ENCODE peak calls at places on chromosomes 5 and 9, in four cellular contexts. One of them, this sample, is unnamed.

GRCh38 chr9:109574061-109574882 is 76.2 kb upstream of the PTPN3 start:
- DNase-seq in HepG2: peak; percentile 36
- DNase-seq in K562: peak; percentile 29
- DNase-seq in HCT116: peak; percentile 38
- DNase-seq in this sample: peak; percentile 24

GRCh38 chr5:58751222-58751621 is 168.3 kb downstream of the RAB3C start:
- DNase-seq in HepG2: no peak
- DNase-seq in K562: no peak
- DNase-seq in HCT116: peak; percentile 13
- DNase-seq in this sample: peak; percentile 43

GRCh38 chr5:18113724-18114123 is 479.5 kb downstream of the TAF11L14 start:
- DNase-seq in HepG2: no peak
- DNase-seq in K562: no peak
- DNase-seq in HCT116: no peak
- DNase-seq in this sample: peak; percentile 7

GRCh38 chr9:36878986-36879982 is 154.8 kb downstream of the PAX5 start:
- DNase-seq in HepG2: no peak
- DNase-seq in K562: no peak
- DNase-seq in HCT116: no peak
- DNase-seq in this sample: no peak

GRCh38 chr5:83715316-83716060 is 5.2 kb downstream of the HAPLN1 start:
- DNase-seq in HepG2: no peak
- DNase-seq in K562: no peak
- DNase-seq in HCT116: no peak
- DNase-seq in this sample: no peak

GRCh38 chr5:109410389-109411174 is 808 bp upstream of the PJA2 start:
- DNase-seq in HepG2: no peak
- DNase-seq in K562: peak; percentile 64
- DNase-seq in HCT116: peak; percentile 43
- DNase-seq in this sample: no peak

GRCh38 chr5:9546973-9547947 is 1.4 kb upstream of the SEMA5A start:
- DNase-seq in HepG2: no peak
- DNase-seq in K562: no peak
- DNase-seq in HCT116: no peak
- DNase-seq in this sample: no peak

GRCh38 chr5:111063709-111064322 is 7.7 kb upstream of the TSLP start:
- DNase-seq in HepG2: peak; percentile 31
- DNase-seq in K562: no peak
- DNase-seq in HCT116: peak; percentile 31
- DNase-seq in this sample: no peak

GRCh38 chr5:14825977-14826376 is 45.6 kb downstream of the ANKH start:
- DNase-seq in HepG2: peak; percentile 12
- DNase-seq in K562: no peak
- DNase-seq in HCT116: no peak
- DNase-seq in this sample: no peak

GRCh38 chr9:116389546-116390305 is 236.1 kb downstream of the PAPPA start:
- DNase-seq in HepG2: no peak
- DNase-seq in K562: no peak
- DNase-seq in HCT116: no peak
- DNase-seq in this sample: no peak

GRCh38 chr5:131068893-131069643 is 96.0 kb downstream of the HINT1 start:
- DNase-seq in HepG2: no peak
- DNase-seq in K562: no peak
- DNase-seq in HCT116: no peak
- DNase-seq in this sample: no peak

GRCh38 chr9:128635266-128636023 is 21.2 kb downstream of the DYNC2I2 start:
- DNase-seq in HepG2: peak; percentile 92
- DNase-seq in K562: peak; percentile 64
- DNase-seq in HCT116: peak; percentile 94
- DNase-seq in this sample: peak; percentile 66

GRCh38 chr9:96574931-96575351 is 44.7 kb downstream of the CDC14B start:
- DNase-seq in HepG2: peak; percentile 56
- DNase-seq in K562: no peak
- DNase-seq in HCT116: no peak
- DNase-seq in this sample: no peak

GRCh38 chr5:173710528-173710927 is 94.1 kb upstream of the BOD1 start:
- DNase-seq in HepG2: no peak
- DNase-seq in K562: no peak
- DNase-seq in HCT116: no peak
- DNase-seq in this sample: no peak

GRCh38 chr5:26582350-26583040 is 455.9 kb downstream of the CDH9 start:
- DNase-seq in HepG2: no peak
- DNase-seq in K562: no peak
- DNase-seq in HCT116: no peak
- DNase-seq in this sample: no peak

GRCh38 chr5:126506079-126506478 is 82.9 kb downstream of the GRAMD2B start:
- DNase-seq in HepG2: no peak
- DNase-seq in K562: no peak
- DNase-seq in HCT116: no peak
- DNase-seq in this sample: no peak

GRCh38 chr5:142403583-142403982 is 78.8 kb upstream of the SPRY4 start:
- DNase-seq in HepG2: no peak
- DNase-seq in K562: no peak
- DNase-seq in HCT116: peak; percentile 19
- DNase-seq in this sample: no peak

GRCh38 chr5:13957032-13957645 is 12.7 kb upstream of the DNAH5 start:
- DNase-seq in HepG2: peak; percentile 54
- DNase-seq in K562: peak; percentile 37
- DNase-seq in HCT116: peak; percentile 41
- DNase-seq in this sample: peak; percentile 51

GRCh38 chr9:108535526-108535925 is 320.3 kb downstream of the ACTL7B start:
- DNase-seq in HepG2: peak; percentile 9
- DNase-seq in K562: peak; percentile 48
- DNase-seq in HCT116: no peak
- DNase-seq in this sample: no peak

GRCh38 chr5:159217236-159217635 is 7.9 kb upstream of the RNF145 start:
- DNase-seq in HepG2: no peak
- DNase-seq in K562: no peak
- DNase-seq in HCT116: no peak
- DNase-seq in this sample: no peak

GRCh38 chr9:4334439-4334838 is 34.6 kb upstream of the GLIS3 start:
- DNase-seq in HepG2: peak; percentile 46
- DNase-seq in K562: no peak
- DNase-seq in HCT116: peak; percentile 35
- DNase-seq in this sample: no peak

GRCh38 chr9:90631964-90632363 is 10.7 kb downstream of the DIRAS2 start:
- DNase-seq in HepG2: no peak
- DNase-seq in K562: no peak
- DNase-seq in HCT116: no peak
- DNase-seq in this sample: no peak

GRCh38 chr9:109910616-109911568 is 130.9 kb downstream of the PALM2AKAP2 start:
- DNase-seq in HepG2: no peak
- DNase-seq in K562: no peak
- DNase-seq in HCT116: no peak
- DNase-seq in this sample: no peak

GRCh38 chr9:3760031-3760430 is 234.2 kb upstream of the RFX3 start:
- DNase-seq in HepG2: no peak
- DNase-seq in K562: no peak
- DNase-seq in HCT116: no peak
- DNase-seq in this sample: no peak

GRCh38 chr5:85049020-85049419 is 664.3 kb upstream of the EDIL3 start:
- DNase-seq in HepG2: peak; percentile 4
- DNase-seq in K562: no peak
- DNase-seq in HCT116: peak; percentile 8
- DNase-seq in this sample: no peak

GRCh38 chr5:72300590-72301339 is 19.3 kb downstream of the MRPS27 start:
- DNase-seq in HepG2: no peak
- DNase-seq in K562: peak; percentile 37
- DNase-seq in HCT116: no peak
- DNase-seq in this sample: no peak

GRCh38 chr5:104706570-104706969 is 1144.0 kb upstream of the NUDT12 start:
- DNase-seq in HepG2: no peak
- DNase-seq in K562: no peak
- DNase-seq in HCT116: no peak
- DNase-seq in this sample: no peak

GRCh38 chr9:78356634-78357033 is 59.7 kb downstream of the PSAT1 start:
- DNase-seq in HepG2: no peak
- DNase-seq in K562: no peak
- DNase-seq in HCT116: no peak
- DNase-seq in this sample: no peak

GRCh38 chr9:78354980-78355379 is 58.1 kb downstream of the PSAT1 start:
- DNase-seq in HepG2: no peak
- DNase-seq in K562: no peak
- DNase-seq in HCT116: no peak
- DNase-seq in this sample: no peak

GRCh38 chr9:78354324-78354973 is 57.5 kb downstream of the PSAT1 start:
- DNase-seq in HepG2: peak; percentile 81
- DNase-seq in K562: no peak
- DNase-seq in HCT116: no peak
- DNase-seq in this sample: no peak

GRCh38 chr9:78358329-78359051 is 61.6 kb downstream of the PSAT1 start:
- DNase-seq in HepG2: no peak
- DNase-seq in K562: no peak
- DNase-seq in HCT116: no peak
- DNase-seq in this sample: no peak

DNA sequence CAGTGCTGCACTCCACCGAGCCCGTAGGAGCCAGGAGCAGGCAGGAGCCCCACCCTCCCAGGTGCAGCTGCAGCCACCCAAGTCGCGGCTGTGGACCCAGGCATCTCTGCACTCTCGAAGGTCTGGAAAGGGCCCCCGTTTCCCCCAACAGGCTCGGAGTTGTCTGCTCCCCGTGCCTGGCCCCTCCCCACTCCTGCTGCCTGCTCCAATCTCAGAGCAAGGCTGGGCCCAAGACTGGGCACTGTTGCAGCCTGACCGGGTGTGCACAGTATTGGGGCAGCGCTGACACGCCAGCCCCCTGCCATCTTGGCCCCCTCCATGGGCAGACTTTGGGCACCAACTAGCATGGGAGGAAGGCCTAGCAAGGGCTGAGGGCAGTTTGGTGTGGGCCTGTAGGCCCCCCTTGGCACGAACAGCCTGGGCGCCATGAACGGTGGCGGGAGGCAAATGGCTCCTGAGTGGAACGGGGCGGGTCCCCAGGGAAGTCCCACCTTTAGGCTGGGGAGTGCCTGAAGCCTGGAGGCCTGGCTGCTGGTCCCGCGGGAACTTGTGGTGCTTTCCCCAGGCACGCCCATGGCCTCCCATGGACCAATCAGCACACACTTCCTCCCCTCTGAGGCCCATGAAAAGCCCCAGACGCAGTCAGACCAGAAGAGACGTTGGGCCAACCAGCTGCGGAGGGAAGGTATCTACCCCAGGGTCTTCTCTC is 60.4 kb downstream of the PSAT1 start:
- DNase-seq in HepG2: no peak
- DNase-seq in K562: peak; percentile 31
- DNase-seq in HCT116: no peak
- DNase-seq in this sample: no peak
- TF ChIP-seq POLR2AphosphoS5 in HepG2: no peak
- TF ChIP-seq POLR2AphosphoS5 in K562: no peak
- TF ChIP-seq POLR2AphosphoS5 in HCT116: no peak
- TF ChIP-seq POLR2AphosphoS5 in this sample: no peak

GRCh38 chr5:43639566-43639965 is 36.6 kb downstream of the NNT start:
- DNase-seq in HepG2: no peak
- DNase-seq in K562: no peak
- DNase-seq in HCT116: no peak
- DNase-seq in this sample: no peak

GRCh38 chr5:43638556-43638955 is 35.6 kb downstream of the NNT start:
- DNase-seq in HepG2: no peak
- DNase-seq in K562: no peak
- DNase-seq in HCT116: no peak
- DNase-seq in this sample: no peak

GRCh38 chr5:43643750-43644149 is 40.8 kb downstream of the NNT start:
- DNase-seq in HepG2: no peak
- DNase-seq in K562: no peak
- DNase-seq in HCT116: no peak
- DNase-seq in this sample: no peak

GRCh38 chr5:43643327-43643726 is 40.3 kb downstream of the NNT start:
- DNase-seq in HepG2: no peak
- DNase-seq in K562: no peak
- DNase-seq in HCT116: no peak
- DNase-seq in this sample: no peak

GRCh38 chr5:43642428-43642827 is 39.4 kb downstream of the NNT start:
- DNase-seq in HepG2: no peak
- DNase-seq in K562: no peak
- DNase-seq in HCT116: no peak
- DNase-seq in this sample: no peak
- TF ChIP-seq TCF7L2 in HepG2: no peak
- TF ChIP-seq TCF7L2 in K562: no peak
- TF ChIP-seq TCF7L2 in HCT116: no peak
- TF ChIP-seq TCF7L2 in this sample: no peak

GRCh38 chr9:69431777-69432176 is 106.8 kb downstream of the ENTREP1 start:
- DNase-seq in HepG2: no peak
- DNase-seq in K562: no peak
- DNase-seq in HCT116: no peak
- DNase-seq in this sample: no peak

GRCh38 chr9:69432623-69433022 is 107.6 kb downstream of the ENTREP1 start:
- DNase-seq in HepG2: no peak
- DNase-seq in K562: no peak
- DNase-seq in HCT116: no peak
- DNase-seq in this sample: no peak

GRCh38 chr9:69431203-69431602 is 106.2 kb downstream of the ENTREP1 start:
- DNase-seq in HepG2: no peak
- DNase-seq in K562: no peak
- DNase-seq in HCT116: no peak
- DNase-seq in this sample: no peak

GRCh38 chr9:69433968-69434367 is 109.0 kb downstream of the ENTREP1 start:
- DNase-seq in HepG2: no peak
- DNase-seq in K562: no peak
- DNase-seq in HCT116: no peak
- DNase-seq in this sample: no peak

DNA sequence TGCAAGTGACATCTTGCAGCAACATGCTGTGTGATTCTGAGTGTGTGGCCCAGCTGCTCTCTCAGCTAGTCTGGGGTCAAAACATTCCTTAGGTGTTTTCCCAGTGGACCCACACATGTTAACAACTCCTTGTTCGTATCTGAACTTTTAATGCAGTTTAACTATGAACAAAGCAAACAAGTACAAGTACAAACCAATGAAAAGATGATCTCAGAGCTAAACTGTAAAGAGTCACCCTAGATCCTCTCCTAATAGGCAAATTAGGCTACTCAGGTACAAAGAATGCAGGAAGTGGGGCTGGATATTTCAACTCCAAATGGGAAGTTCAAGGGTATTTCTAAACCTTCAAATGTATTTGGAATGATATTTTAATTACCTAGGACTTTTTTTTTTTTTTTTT is 108.4 kb downstream of the ENTREP1 start:
- DNase-seq in HepG2: no peak
- DNase-seq in K562: no peak
- DNase-seq in HCT116: no peak
- DNase-seq in this sample: no peak
- TF ChIP-seq POLR2AphosphoS5 in HepG2: no peak
- TF ChIP-seq POLR2AphosphoS5 in K562: no peak
- TF ChIP-seq POLR2AphosphoS5 in HCT116: no peak
- TF ChIP-seq POLR2AphosphoS5 in this sample: no peak

DNA sequence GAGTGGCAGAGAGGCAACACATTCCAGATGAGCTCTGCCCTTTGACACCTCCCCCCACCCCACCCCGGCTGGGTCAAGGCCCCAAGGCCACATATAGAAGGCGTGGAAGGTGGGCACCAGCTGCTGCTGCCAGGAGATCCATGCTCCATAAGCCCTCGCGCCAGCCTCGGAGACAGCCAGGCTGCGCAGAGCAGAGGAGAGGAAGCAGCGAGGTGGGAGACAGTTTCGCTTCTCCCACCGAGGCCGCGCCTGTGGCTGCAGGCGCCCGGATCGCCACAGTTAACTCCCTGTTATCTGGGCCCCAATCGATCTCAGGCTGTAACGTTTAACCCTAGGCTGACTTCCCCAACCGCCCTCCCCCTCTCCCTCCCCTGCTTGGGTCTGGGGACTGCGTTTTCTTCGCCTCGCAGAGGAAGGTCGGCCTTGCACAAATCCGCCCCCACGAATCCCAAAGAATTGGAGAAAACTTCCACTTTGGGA is 1.2 kb upstream of the CXXC5 start:
- DNase-seq in HepG2: no peak
- DNase-seq in K562: peak; percentile 42
- DNase-seq in HCT116: no peak
- DNase-seq in this sample: no peak
- TF ChIP-seq TCF7L2 in HepG2: no peak
- TF ChIP-seq TCF7L2 in K562: no peak
- TF ChIP-seq TCF7L2 in HCT116: no peak
- TF ChIP-seq TCF7L2 in this sample: no peak

This sample was measured in Panc1.